ENCODE peak calls at places on chromosomes 1 and 21, in four cellular contexts. I is substantia nigra, R is fibroblast of lung, A is mammary epithelial cell. H is an unnamed sample.

GRCh38 chr1:63115527-63115926 is 206.8 kb upstream of the FOXD3 start:
- DNase-seq in I (no peak), R (no peak), A (no peak), H (no peak)

GRCh38 chr1:115142616-115143015 is 53.3 kb upstream of the TSPAN2 start:
- DNase-seq in I (no peak), R (peak; percentile 35), A (no peak), H (no peak)

GRCh38 chr21:41357546-41357945 is 4.3 kb upstream of the MX2 start:
- DNase-seq in I (no peak), R (no peak), A (no peak), H (no peak)

GRCh38 chr1:179953974-179954493 is 576 bp upstream of the CEP350 start:
- DNase-seq in I (no peak), R (no peak), A (peak; percentile 57), H (no peak)

GRCh38 chr21:40186036-40186435 is 318.8 kb downstream of the PCP4 start:
- DNase-seq in I (no peak), R (no peak), A (no peak), H (no peak)

GRCh38 chr1:212161231-212161781 is 123.9 kb upstream of the PPP2R5A start:
- DNase-seq in I (no peak), R (peak; percentile 61), A (peak; percentile 86), H (peak; percentile 42)

GRCh38 chr1:27350673-27351540 is 9.1 kb downstream of the SYTL1 start:
- DNase-seq in I (no peak), R (peak; percentile 20), A (no peak), H (no peak)

GRCh38 chr1:100463809-100464424 is 74.0 kb upstream of the GPR88 start:
- DNase-seq in I (peak; percentile 47), R (peak; percentile 72), A (peak; percentile 42), H (peak; percentile 48)

GRCh38 chr1:180278791-180279432 is 48.8 kb downstream of the LHX4 start:
- DNase-seq in I (no peak), R (no peak), A (no peak), H (no peak)

GRCh38 chr1:193303849-193304248 is 117.4 kb upstream of the B3GALT2 start:
- DNase-seq in I (no peak), R (no peak), A (no peak), H (no peak)

GRCh38 chr1:94235189-94236020 is 2.0 kb downstream of the ARHGAP29 start:
- DNase-seq in I (no peak), R (no peak), A (no peak), H (no peak)

GRCh38 chr1:162206749-162207635 is 137.5 kb downstream of the NOS1AP start:
- DNase-seq in I (no peak), R (no peak), A (peak; percentile 82), H (no peak)

GRCh38 chr21:33238146-33238545 is 8.4 kb downstream of the IFNAR2 start:
- DNase-seq in I (no peak), R (no peak), A (no peak), H (no peak)

GRCh38 chr1:209051598-209051997 is 531.9 kb upstream of the CAMK1G start:
- DNase-seq in I (no peak), R (no peak), A (peak; percentile 68), H (peak; percentile 27)

GRCh38 chr1:6832789-6833188 is 47.5 kb downstream of the CAMTA1 start:
- DNase-seq in I (no peak), R (no peak), A (no peak), H (no peak)

GRCh38 chr1:46520063-46520911 is 30.7 kb downstream of the DMBX1 start:
- DNase-seq in I (no peak), R (peak; percentile 18), A (peak; percentile 68), H (peak; percentile 86)

GRCh38 chr1:153539395-153540093 is 1.2 kb downstream of the S100A5 start:
- DNase-seq in I (no peak), R (no peak), A (no peak), H (no peak)

GRCh38 chr1:234957330-234958065 is 171.1 kb downstream of the TOMM20 start:
- DNase-seq in I (no peak), R (peak; percentile 98), A (no peak), H (peak; percentile 80)

GRCh38 chr1:30615816-30616590 is 107.4 kb downstream of the MATN1 start:
- DNase-seq in I (no peak), R (no peak), A (no peak), H (no peak)

GRCh38 chr1:93905734-93906133 is 3.5 kb downstream of the GCLM start:
- DNase-seq in I (no peak), R (peak; percentile 43), A (peak; percentile 68), H (peak; percentile 10)

GRCh38 chr1:42433324-42433860 is 22.4 kb downstream of the ZMYND12 start:
- DNase-seq in I (no peak), R (no peak), A (no peak), H (no peak)

GRCh38 chr21:17554619-17555472 is 42.0 kb downstream of the CXADR start:
- DNase-seq in I (no peak), R (peak; percentile 12), A (no peak), H (peak; percentile 43)

GRCh38 chr1:24180676-24181075 is 6.4 kb downstream of the IFNLR1 start:
- DNase-seq in I (no peak), R (no peak), A (no peak), H (no peak)

GRCh38 chr1:76511226-76511625 is 356.1 kb upstream of the ST6GALNAC5 start:
- DNase-seq in I (no peak), R (no peak), A (no peak), H (no peak)

GRCh38 chr1:10710489-10710888 is 86.0 kb downstream of the CASZ1 start:
- DNase-seq in I (no peak), R (no peak), A (no peak), H (no peak)

GRCh38 chr1:226656601-226657277 is 82.3 kb downstream of the ITPKB start:
- DNase-seq in I (no peak), R (peak; percentile 92), A (peak; percentile 90), H (peak; percentile 81)

GRCh38 chr1:215405211-215405610 is 161.9 kb upstream of the KCTD3 start:
- DNase-seq in I (no peak), R (peak; percentile 40), A (no peak), H (no peak)

GRCh38 chr1:215402147-215402546 is 165.0 kb upstream of the KCTD3 start:
- DNase-seq in I (no peak), R (no peak), A (no peak), H (no peak)

GRCh38 chr1:215407575-215407974 is 159.5 kb upstream of the KCTD3 start:
- DNase-seq in I (no peak), R (peak; percentile 51), A (no peak), H (no peak)

GRCh38 chr1:215406927-215407326 is 160.2 kb upstream of the KCTD3 start:
- DNase-seq in I (no peak), R (no peak), A (no peak), H (no peak)
- H3K27ac ChIP-seq in I (no peak overlapping the region), R (no peak overlapping the region), A (no peak overlapping the region), H (no peak overlapping the region)

GRCh38 chr21:42522271-42522670 is 8.6 kb downstream of the SLC37A1 start:
- DNase-seq in I (no peak), R (no peak), A (no peak), H (no peak)

GRCh38 chr21:42520628-42521253 is 7.1 kb downstream of the SLC37A1 start:
- DNase-seq in I (no peak), R (no peak), A (no peak), H (no peak)

GRCh38 chr21:42521384-42521783 is 7.7 kb downstream of the SLC37A1 start:
- DNase-seq in I (no peak), R (no peak), A (no peak), H (no peak)

GRCh38 chr21:42522771-42523170 is 9.1 kb downstream of the SLC37A1 start:
- DNase-seq in I (no peak), R (no peak), A (no peak), H (no peak)

DNA sequence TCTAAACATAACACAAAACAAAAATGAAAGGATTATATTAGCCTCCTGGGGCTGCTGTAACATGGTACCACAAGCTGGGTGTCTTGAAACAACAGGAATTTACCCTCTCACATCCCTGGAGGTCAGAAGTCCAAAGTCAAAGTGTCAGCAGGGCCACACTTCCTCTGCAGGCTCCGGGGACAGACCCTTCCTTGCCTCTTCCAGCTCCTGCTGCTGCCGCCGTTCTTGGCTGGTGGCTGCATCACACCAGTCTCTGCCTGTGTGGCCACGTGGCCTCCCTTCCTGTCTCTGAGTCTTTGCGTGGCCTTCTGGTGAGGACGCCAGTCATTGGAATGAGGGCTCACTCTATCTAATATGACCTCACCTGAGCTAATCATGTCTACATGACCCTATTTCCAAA is 8.2 kb downstream of the SLC37A1 start:
- DNase-seq in I (no peak), R (no peak), A (no peak), H (no peak)
- H3K27ac ChIP-seq in I (no peak overlapping the region), R (no peak overlapping the region), A (no peak overlapping the region), H (no peak overlapping the region)

DNA sequence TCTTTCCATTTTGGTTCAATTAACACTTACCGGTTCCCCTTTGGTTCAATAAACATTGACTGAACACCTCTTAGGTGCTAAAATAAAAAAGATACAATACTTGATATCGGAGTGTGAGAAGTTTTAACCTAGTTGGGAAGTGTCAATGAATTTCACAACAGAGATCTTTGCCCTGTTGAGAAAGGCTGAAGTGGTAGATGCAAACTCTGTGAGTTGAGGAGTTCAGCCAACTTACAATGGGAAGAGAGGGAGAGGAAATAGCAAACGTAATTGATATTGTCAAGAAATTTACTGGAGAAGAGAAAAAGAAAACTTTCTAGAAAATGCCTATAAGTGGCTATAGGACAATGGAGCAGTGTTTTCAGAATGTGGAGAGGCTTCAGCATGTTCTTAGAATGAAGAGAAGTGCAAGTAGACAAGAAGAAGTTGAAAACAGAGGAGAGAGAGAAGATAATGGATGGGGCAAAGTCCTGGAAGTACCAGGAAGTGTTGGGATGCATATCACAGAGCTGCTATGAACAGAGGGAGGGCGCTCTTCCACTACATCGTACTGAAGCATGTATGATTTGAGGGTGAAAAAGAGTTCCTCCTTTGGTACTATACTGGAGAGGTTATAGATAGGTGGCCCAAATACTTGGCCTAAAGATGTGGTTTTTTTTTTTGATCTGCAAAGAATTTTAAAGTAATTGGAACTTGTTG is 48.9 kb downstream of the MEF2D start:
- DNase-seq in I (no peak), R (no peak), A (no peak), H (no peak)
- H3K27ac ChIP-seq in I (no peak overlapping the region), R (no peak overlapping the region), A (no peak overlapping the region), H (no peak overlapping the region)

DNA sequence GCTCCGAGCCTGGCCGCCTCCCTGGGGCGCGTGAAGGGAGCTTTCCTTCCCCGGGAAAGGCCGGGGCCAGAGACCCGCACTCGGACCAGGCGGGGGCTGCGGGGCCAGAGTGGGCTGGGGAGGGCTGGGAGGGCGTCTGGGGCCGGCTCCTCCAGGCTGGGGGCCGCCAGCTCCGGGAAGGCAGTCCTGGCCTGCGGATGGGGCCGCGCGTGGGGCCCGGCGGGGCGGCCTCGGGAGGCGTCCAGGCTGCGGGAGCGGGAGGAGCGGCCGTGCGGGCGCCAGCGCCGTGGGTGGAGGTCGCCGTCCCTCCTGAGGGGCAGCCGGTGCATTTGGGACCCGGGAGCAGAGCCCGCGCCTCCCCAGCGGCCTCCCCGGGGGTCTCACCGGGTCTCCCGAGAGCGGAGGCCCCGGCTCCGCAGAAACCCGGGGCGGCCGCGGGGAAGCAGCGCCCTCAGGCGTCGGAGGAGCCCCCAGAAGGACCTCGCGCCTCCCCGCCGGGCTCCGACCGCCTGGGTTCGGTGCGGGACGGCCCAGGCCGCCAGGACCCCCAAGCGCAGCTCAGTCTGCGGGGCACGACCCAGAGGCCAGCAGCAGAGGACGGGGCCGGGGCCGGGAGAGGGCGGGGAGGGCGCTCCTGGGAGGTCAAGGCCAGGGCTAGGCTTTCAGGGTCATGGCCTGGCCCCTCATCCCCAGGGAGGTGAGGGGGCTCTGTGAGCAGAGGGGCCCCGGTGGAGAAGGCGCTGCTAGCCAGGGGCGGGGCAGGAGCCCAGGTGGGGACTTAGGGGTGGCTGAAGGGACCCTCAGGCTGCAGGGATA is 7.3 kb upstream of the SLX9 start:
- DNase-seq in I (peak; percentile 21), R (no peak), A (no peak), H (no peak)
- H3K27ac ChIP-seq in I (no peak overlapping the region), R (no peak overlapping the region), A (no peak overlapping the region), H (no peak overlapping the region)

H was measured in RWPE1.